ENCODE peak calls at places on chromosomes 1 and 21, in four cellular contexts. B, D, J and X are unnamed samples.

GRCh38 chr1:1359316-1359667 is 937 bp upstream of the MXRA8 start:
- DNase-seq in B (no peak), D (no peak), J (no peak), X (no peak)

GRCh38 chr21:31986035-31986856 is 113.4 kb downstream of the HUNK start:
- DNase-seq in B (no peak), D (no peak), J (no peak), X (no peak)

GRCh38 chr21:26405735-26406361 is 167.2 kb downstream of the CYYR1 start:
- DNase-seq in B (no peak), D (no peak), J (peak; percentile 36), X (peak; percentile 90)

GRCh38 chr1:57013522-57013921 is 47.7 kb upstream of the C8B start:
- DNase-seq in B (no peak), D (no peak), J (no peak), X (no peak)

GRCh38 chr1:210260087-210260486 is 27.5 kb downstream of the SERTAD4 start:
- DNase-seq in B (no peak), D (no peak), J (no peak), X (no peak)

GRCh38 chr1:52955129-52955970 is 28.3 kb downstream of the SCP2 start:
- DNase-seq in B (no peak), D (no peak), J (no peak), X (no peak)

GRCh38 chr1:159076753-159077656 is at the start of gene AIM2:
- DNase-seq in B (no peak), D (no peak), J (no peak), X (peak; percentile 30)

GRCh38 chr21:28337319-28337718 is 655.4 kb downstream of the LTN1 start:
- DNase-seq in B (no peak), D (no peak), J (no peak), X (no peak)

GRCh38 chr21:39489380-39489924 is 37.7 kb downstream of the SH3BGR start:
- DNase-seq in B (no peak), D (no peak), J (no peak), X (no peak)

GRCh38 chr1:179990847-179991246 is 36.2 kb downstream of the CEP350 start:
- DNase-seq in B (no peak), D (no peak), J (no peak), X (no peak)

GRCh38 chr1:94927405-94928175 is 680 bp upstream of the CNN3 start:
- DNase-seq in B (peak; percentile 23), D (peak; percentile 66), J (peak; percentile 81), X (peak; percentile 51)

GRCh38 chr1:183764981-183765380 is 39.9 kb upstream of the RGL1 start:
- DNase-seq in B (no peak), D (no peak), J (no peak), X (no peak)

GRCh38 chr1:9671377-9672140 is 20.0 kb downstream of the PIK3CD start:
- DNase-seq in B (no peak), D (no peak), J (no peak), X (no peak)

GRCh38 chr1:112706505-112707216 is at the start of gene RHOC:
- DNase-seq in B (no peak), D (peak; percentile 78), J (peak; percentile 68), X (peak; percentile 88)

GRCh38 chr1:182301467-182302198 is 90.0 kb downstream of the GLUL start:
- DNase-seq in B (no peak), D (no peak), J (no peak), X (no peak)

GRCh38 chr1:156157506-156157905 is 4.1 kb downstream of the SEMA4A start:
- DNase-seq in B (no peak), D (no peak), J (no peak), X (no peak)
- H3K4me1 ChIP-seq in B (peaks cover 21% of the 10 kb centered on the region), D (peaks cover 12% of the 10 kb centered on the region), J (peaks cover 2% of the 10 kb centered on the region), X (peaks cover 15% of the 10 kb centered on the region)

DNA sequence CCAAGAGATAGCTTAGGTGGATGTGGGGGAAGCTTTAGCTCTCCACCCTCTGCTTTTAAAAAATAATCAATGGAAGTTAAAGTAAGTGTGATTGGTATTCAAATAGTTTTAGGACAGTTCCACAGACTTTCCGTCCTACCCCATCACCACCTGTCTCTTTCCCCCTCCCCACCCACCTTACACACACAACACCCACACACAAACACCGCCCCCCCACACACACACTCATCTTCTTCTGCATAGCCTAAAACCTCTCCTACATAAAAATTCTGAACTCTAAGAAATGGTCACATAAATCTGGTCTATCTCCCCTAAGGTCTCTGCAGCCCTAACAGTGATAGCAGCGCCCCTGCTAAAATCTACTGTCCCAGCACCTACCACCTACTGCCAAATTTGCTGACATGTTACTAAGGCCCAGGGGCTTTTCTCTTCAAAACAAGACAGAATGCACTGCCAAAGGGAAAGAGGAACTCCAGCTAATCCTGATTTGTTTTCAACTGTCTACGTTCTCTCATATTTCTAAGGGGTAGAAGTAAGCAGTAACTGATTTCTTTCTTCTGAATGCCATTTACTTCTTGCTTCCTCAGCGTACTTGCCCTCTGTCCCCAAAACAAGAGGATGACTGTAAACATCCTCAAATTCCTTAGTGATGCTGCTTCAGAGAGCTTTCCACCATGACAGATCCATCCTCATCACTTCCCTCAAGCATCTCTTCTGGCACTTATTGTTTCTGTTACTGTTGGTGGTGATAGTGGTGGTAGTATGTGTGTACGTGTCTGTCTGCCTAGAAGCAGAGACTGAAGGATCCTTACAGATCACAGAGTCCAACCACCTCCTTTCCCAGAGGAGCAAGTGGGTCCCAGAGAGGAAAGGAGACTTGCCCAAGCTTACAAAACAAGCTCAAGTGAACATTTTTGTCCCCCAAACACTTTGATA is 56.8 kb downstream of the LUZP1 start:
- DNase-seq in B (no peak), D (no peak), J (no peak), X (peak; percentile 35)
- H3K23ac ChIP-seq in B (no peak overlapping the region), D (no peak overlapping the region), J (no peak overlapping the region), X (no peak overlapping the region)

DNA sequence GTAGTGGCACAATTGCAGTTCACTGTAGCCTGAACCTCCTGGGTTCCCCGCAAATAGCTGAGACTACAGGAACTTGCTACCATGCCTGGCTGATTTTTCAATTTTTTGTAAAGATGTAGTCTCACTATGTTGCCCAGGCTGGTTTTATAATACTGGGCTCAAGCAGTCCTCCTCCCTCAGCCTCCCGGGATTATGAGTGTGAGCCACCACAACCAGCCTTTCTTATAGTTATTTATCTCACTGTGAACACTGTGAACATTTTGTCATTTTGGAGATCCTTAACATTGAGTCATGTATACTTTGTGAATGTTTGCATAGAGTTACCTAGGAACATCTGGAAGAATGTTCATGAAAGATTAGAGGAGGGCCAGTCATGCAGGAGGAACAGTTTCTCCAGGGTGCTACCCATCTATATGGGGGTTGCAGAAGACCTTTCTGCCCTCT is 127.1 kb upstream of the CACYBP start:
- DNase-seq in B (no peak), D (no peak), J (no peak), X (peak; percentile 65)
- H3K4me1 ChIP-seq in B (peaks cover 10% of the 10 kb centered on the region), D (peaks cover 2% of the 10 kb centered on the region), J (peaks cover 9% of the 10 kb centered on the region), X (no peaks in the 10 kb centered on the region)

GRCh38 chr1:31708324-31708723 is 4.5 kb upstream of the COL16A1 start:
- DNase-seq in B (no peak), D (no peak), J (no peak), X (peak; percentile 76)
- H3K23ac ChIP-seq in B (no peak overlapping the region), D (no peak overlapping the region), J (peak overlapping the region; percentile 4), X (no peak overlapping the region)

DNA sequence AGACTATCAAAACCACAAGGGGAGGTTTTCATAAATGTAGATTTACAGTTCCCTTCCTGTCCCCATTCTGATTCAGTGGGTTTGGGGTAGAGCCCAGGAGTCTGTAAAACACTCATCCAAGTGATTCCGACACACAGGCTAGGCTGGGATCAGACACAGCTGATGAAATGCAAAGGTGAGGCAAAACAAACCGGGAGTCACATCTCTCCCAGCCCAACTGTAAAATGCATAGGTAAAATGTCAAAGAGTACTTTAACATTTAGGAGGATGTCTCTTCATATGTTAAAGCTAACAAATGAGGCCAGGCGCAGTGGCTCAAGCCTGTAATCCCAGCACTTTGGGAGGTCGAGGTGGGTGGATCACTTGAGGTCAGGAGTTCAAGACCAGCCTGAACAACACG is 45.0 kb downstream of the ZNF281 start:
- DNase-seq in B (peak; percentile 44), D (no peak), J (peak; percentile 76), X (no peak)
- H3K4me1 ChIP-seq in B (peaks cover 34% of the 10 kb centered on the region), D (peaks cover 17% of the 10 kb centered on the region), J (peaks cover 30% of the 10 kb centered on the region), X (peaks cover 6% of the 10 kb centered on the region)

GRCh38 chr21:24825348-24825747 is 781.9 kb downstream of the MRPL39 start:
- DNase-seq in B (no peak), D (no peak), J (no peak), X (no peak)

GRCh38 chr21:24826822-24827221 is 780.5 kb downstream of the MRPL39 start:
- DNase-seq in B (no peak), D (no peak), J (no peak), X (no peak)

GRCh38 chr21:24824209-24824608 is 783.1 kb downstream of the MRPL39 start:
- DNase-seq in B (no peak), D (no peak), J (no peak), X (no peak)

DNA sequence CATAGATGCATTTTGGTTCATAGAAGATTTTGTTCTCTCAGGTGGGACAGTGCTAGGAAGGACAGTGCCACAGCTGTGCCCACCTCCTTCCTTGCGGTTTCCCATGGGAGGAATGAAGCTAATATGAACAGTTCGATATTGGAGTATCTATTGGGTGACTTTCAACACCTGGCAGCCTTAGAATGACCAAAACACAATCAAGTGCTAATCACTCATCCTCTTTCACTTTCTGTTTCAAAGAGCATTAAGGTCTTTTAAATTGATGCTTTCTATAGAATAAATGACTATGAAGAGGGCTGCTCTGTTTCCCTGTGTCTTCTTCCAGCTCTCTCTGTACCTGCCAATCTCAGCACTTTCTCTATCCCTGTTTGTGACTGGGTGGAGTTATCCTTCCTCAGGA is 784.0 kb downstream of the MRPL39 start:
- DNase-seq in B (no peak), D (no peak), J (no peak), X (no peak)
- H3K23ac ChIP-seq in B (no peak overlapping the region), D (no peak overlapping the region), J (no peak overlapping the region), X (no peak overlapping the region)

DNA sequence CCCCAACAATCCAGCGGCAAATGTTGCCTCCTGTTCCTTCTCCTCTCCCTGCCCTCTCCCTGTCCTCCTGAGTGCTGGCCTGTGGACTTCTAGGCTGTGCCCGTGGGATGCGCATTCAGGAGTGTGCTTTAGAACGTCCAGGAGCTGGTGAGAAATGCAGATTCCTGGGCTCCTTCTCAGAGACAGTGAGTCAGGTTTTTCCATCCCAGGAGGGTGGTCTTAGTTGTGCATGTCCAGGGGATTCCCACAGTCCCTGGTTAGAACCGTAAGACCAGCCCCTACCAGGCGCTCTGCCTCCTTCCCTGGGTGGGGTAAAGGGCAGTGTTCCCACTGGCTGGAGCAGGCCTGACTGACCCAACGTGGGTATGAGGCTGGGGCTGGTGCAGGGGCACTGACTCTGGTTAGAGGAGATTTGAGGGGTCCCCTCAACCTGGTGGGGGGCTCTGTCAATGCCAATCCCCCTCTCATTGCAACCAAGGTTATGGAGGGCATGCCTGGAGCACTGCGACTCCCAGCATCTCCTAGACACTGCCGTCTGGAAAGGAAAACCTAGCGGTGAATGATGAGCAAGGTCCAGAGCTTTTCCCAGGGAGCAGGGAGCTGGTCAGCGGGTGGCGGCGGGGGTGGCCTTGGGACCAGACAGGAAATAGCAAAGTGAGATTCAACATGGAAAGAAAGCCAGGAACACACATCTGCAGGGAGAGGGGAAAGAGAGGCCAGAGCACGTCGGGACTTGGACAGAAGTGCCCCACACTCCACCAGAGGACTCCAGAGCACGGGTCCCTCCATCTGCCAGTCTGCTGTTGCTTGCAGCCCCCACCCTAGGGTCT is 38.6 kb downstream of the HSPG2 start:
- DNase-seq in B (no peak), D (no peak), J (no peak), X (no peak)
- H3K4me1 ChIP-seq in B (peaks cover 14% of the 10 kb centered on the region), D (peaks cover 24% of the 10 kb centered on the region), J (no peaks in the 10 kb centered on the region), X (peaks cover 63% of the 10 kb centered on the region)

DNA sequence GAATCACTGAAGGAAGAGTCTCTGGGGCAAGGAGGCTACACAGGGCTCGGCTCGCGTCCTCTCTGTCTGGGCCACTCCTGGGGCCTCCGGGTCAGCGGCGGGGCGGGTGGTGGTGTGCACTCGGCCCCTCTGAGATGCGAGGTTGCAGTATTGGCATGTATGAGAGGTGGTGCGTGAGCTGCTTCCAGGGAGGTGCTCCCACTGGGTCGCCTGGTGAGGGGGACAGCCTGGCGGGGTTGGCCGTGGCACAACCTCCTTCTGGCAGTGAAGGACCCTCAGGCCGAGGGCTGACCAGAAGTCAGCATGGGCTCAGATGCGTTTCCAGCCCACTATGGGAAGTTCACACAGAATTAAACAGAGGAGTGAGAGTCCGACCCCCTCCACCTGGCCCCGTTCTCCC is 38.5 kb upstream of the COL18A1 start:
- DNase-seq in B (no peak), D (no peak), J (no peak), X (no peak)
- H3K23ac ChIP-seq in B (no peak overlapping the region), D (peak overlapping the region; percentile 91), J (no peak overlapping the region), X (no peak overlapping the region)